ENCODE peak calls at places on chromosomes 3 and 15, in five cellular contexts. One of them, this sample, is unnamed.
A peak's percentile ranks its signal among the peaks of the same experiment; 100 is the strongest.

GRCh38 chr15:52678036-52678467 is 1.1 kb downstream of the ATOSA start:
- DNase-seq in heart right ventricle: peak; percentile 70
- DNase-seq in dorsolateral prefrontal cortex: peak; percentile 54
- DNase-seq in type B pancreatic cell: no peak
- DNase-seq in astrocyte of the spinal cord: peak; percentile 62
- DNase-seq in this sample: peak; percentile 6

GRCh38 chr15:64892850-64893403 is 18.8 kb upstream of the ANKDD1A start:
- DNase-seq in heart right ventricle: no peak
- DNase-seq in dorsolateral prefrontal cortex: no peak
- DNase-seq in type B pancreatic cell: no peak
- DNase-seq in astrocyte of the spinal cord: no peak
- DNase-seq in this sample: no peak

GRCh38 chr15:56927816-56928215 is 9.4 kb downstream of the TCF12 start:
- DNase-seq in heart right ventricle: no peak
- DNase-seq in astrocyte of the spinal cord: no peak
- DNase-seq in dorsolateral prefrontal cortex: no peak
- DNase-seq in type B pancreatic cell: no peak
- DNase-seq in this sample: no peak

GRCh38 chr3:119418091-119418512 is 45.3 kb downstream of the TMEM39A start:
- DNase-seq in dorsolateral prefrontal cortex: no peak
- DNase-seq in heart right ventricle: no peak
- DNase-seq in astrocyte of the spinal cord: no peak
- DNase-seq in type B pancreatic cell: no peak
- DNase-seq in this sample: no peak

GRCh38 chr15:82803793-82804574 is 1.9 kb downstream of the FSD2 start:
- DNase-seq in heart right ventricle: no peak
- DNase-seq in type B pancreatic cell: no peak
- DNase-seq in astrocyte of the spinal cord: no peak
- DNase-seq in dorsolateral prefrontal cortex: no peak
- DNase-seq in this sample: no peak

GRCh38 chr3:79367803-79368202 is 400.0 kb downstream of the ROBO1 start:
- DNase-seq in type B pancreatic cell: no peak
- DNase-seq in heart right ventricle: no peak
- DNase-seq in dorsolateral prefrontal cortex: no peak
- DNase-seq in astrocyte of the spinal cord: no peak
- DNase-seq in this sample: no peak

GRCh38 chr3:42071720-42072582 is 19.2 kb upstream of the TRAK1 start:
- DNase-seq in astrocyte of the spinal cord: peak; percentile 72
- DNase-seq in type B pancreatic cell: no peak
- DNase-seq in heart right ventricle: peak; percentile 79
- DNase-seq in dorsolateral prefrontal cortex: peak; percentile 74
- DNase-seq in this sample: no peak

GRCh38 chr15:82530606-82531379 is 9.5 kb downstream of the RPS17 start:
- DNase-seq in dorsolateral prefrontal cortex: no peak
- DNase-seq in heart right ventricle: peak; percentile 62
- DNase-seq in type B pancreatic cell: no peak
- DNase-seq in astrocyte of the spinal cord: peak; percentile 62
- DNase-seq in this sample: peak; percentile 78

GRCh38 chr3:130849111-130849552 is 44.8 kb upstream of the ATP2C1 start:
- DNase-seq in type B pancreatic cell: no peak
- DNase-seq in astrocyte of the spinal cord: no peak
- DNase-seq in heart right ventricle: peak; percentile 33
- DNase-seq in dorsolateral prefrontal cortex: no peak
- DNase-seq in this sample: no peak

GRCh38 chr3:109375975-109376374 is 38.6 kb upstream of the DPPA4 start:
- DNase-seq in type B pancreatic cell: no peak
- DNase-seq in heart right ventricle: no peak
- DNase-seq in dorsolateral prefrontal cortex: no peak
- DNase-seq in astrocyte of the spinal cord: no peak
- DNase-seq in this sample: no peak

GRCh38 chr3:86982883-86983282 is 8.1 kb downstream of the VGLL3 start:
- DNase-seq in type B pancreatic cell: no peak
- DNase-seq in dorsolateral prefrontal cortex: no peak
- DNase-seq in astrocyte of the spinal cord: peak; percentile 53
- DNase-seq in heart right ventricle: no peak
- DNase-seq in this sample: no peak

GRCh38 chr15:65902373-65902772 is 33.1 kb downstream of the RAB11A start:
- DNase-seq in heart right ventricle: peak; percentile 34
- DNase-seq in type B pancreatic cell: no peak
- DNase-seq in astrocyte of the spinal cord: no peak
- DNase-seq in dorsolateral prefrontal cortex: no peak
- DNase-seq in this sample: no peak

GRCh38 chr15:41971893-41972340 is 440 bp downstream of the EHD4 start:
- DNase-seq in astrocyte of the spinal cord: no peak
- DNase-seq in type B pancreatic cell: no peak
- DNase-seq in heart right ventricle: no peak
- DNase-seq in dorsolateral prefrontal cortex: no peak
- DNase-seq in this sample: peak; percentile 37

GRCh38 chr15:41969851-41970431 is 2.4 kb downstream of the EHD4 start:
- DNase-seq in type B pancreatic cell: no peak
- DNase-seq in heart right ventricle: no peak
- DNase-seq in dorsolateral prefrontal cortex: no peak
- DNase-seq in astrocyte of the spinal cord: no peak
- DNase-seq in this sample: no peak

GRCh38 chr15:41971089-41971892 is 1.1 kb downstream of the EHD4 start:
- DNase-seq in heart right ventricle: peak; percentile 73
- DNase-seq in type B pancreatic cell: no peak
- DNase-seq in astrocyte of the spinal cord: peak; percentile 73
- DNase-seq in dorsolateral prefrontal cortex: no peak
- DNase-seq in this sample: peak; percentile 31

GRCh38 chr15:41970456-41970855 is 1.9 kb downstream of the EHD4 start:
- DNase-seq in type B pancreatic cell: no peak
- DNase-seq in dorsolateral prefrontal cortex: no peak
- DNase-seq in astrocyte of the spinal cord: no peak
- DNase-seq in heart right ventricle: no peak
- DNase-seq in this sample: no peak

DNA sequence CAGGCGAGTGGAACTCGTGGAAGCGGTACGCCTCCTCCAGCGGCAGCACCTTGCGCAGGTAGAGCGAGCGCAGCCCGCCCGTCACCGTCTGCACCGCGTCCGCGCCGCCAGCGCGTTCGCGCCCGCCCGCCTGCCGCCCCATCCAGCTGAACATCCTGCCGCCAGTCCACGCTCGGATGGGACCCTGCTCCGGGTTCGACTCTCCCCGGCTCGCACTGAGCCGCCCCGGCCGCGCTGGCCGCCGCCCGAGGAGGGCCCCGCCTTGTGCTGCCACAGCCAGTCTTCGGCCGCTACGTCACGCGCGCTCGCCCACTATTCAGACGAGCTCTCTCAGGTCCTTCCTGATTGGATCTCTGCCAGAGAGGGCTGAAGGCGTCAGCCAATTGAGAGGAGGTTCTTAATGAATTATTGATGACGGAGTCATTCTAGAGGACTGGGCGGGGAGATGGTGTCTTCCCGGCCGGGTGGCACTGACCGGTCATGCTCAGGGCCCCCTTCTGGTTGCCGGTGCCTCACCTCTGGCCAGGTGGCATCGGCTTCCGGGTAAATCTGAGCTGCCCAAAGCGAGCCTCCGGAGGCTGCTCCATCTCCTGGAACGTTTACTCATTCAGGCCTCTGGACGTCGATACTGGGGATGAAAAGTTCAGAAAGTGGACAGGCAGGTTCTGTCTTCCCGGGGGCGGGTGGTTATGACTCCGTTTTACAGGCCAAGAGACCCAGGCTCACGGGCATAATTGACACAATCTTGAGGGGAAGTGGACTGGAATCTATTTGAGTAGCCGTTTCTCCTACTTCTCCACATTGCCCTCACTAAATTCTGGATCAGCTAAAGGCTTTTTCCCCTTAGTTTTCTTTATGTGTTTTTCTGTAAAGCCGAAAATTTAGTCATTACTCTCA is at the start of gene EHD4:
- DNase-seq in type B pancreatic cell: peak; percentile 96
- DNase-seq in dorsolateral prefrontal cortex: peak; percentile 98
- DNase-seq in astrocyte of the spinal cord: peak; percentile 99
- DNase-seq in heart right ventricle: peak; percentile 99
- DNase-seq in this sample: peak; percentile 89
- TF ChIP-seq CTCF in type B pancreatic cell: peak; percentile 49
- TF ChIP-seq CTCF in dorsolateral prefrontal cortex: peak; percentile 29
- TF ChIP-seq CTCF in astrocyte of the spinal cord: peak; percentile 47
- TF ChIP-seq CTCF in heart right ventricle: peak; percentile 35
- TF ChIP-seq CTCF in this sample: peak; percentile 48

DNA sequence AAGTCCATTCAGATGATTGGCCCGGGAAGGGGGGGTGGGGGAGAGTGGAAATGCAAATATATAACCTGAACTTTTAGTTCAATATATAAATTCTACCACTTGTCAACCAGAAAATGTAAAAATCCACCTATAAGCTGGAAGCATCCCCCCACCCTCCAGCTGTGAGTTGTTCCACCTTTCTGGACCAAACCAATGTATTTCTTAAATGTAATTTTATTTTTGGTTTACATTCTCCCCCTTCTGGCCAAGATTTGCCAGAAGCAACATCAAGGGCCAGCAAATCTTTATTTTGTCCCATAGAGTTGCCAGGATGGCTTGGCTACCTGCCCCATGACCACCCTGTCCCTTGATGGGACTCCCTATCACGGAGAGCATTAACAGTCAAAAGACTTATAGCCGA is 545.7 kb downstream of the TBL1XR1 start:
- DNase-seq in dorsolateral prefrontal cortex: no peak
- DNase-seq in type B pancreatic cell: no peak
- DNase-seq in astrocyte of the spinal cord: no peak
- DNase-seq in heart right ventricle: no peak
- DNase-seq in this sample: no peak
- TF ChIP-seq CTCF in dorsolateral prefrontal cortex: no peak
- TF ChIP-seq CTCF in type B pancreatic cell: no peak
- TF ChIP-seq CTCF in astrocyte of the spinal cord: no peak
- TF ChIP-seq CTCF in heart right ventricle: no peak
- TF ChIP-seq CTCF in this sample: no peak

GRCh38 chr3:64815195-64815627 is 127.4 kb upstream of the ADAMTS9 start:
- DNase-seq in astrocyte of the spinal cord: peak; percentile 4
- DNase-seq in heart right ventricle: peak; percentile 36
- DNase-seq in type B pancreatic cell: no peak
- DNase-seq in dorsolateral prefrontal cortex: no peak
- DNase-seq in this sample: no peak
- TF ChIP-seq CTCF in astrocyte of the spinal cord: no peak
- TF ChIP-seq CTCF in heart right ventricle: no peak
- TF ChIP-seq CTCF in type B pancreatic cell: no peak
- TF ChIP-seq CTCF in dorsolateral prefrontal cortex: no peak
- TF ChIP-seq CTCF in this sample: no peak

GRCh38 chr3:143040264-143040879 is 39.0 kb downstream of the U2SURP start:
- DNase-seq in dorsolateral prefrontal cortex: no peak
- DNase-seq in heart right ventricle: no peak
- DNase-seq in astrocyte of the spinal cord: peak; percentile 48
- DNase-seq in type B pancreatic cell: no peak
- DNase-seq in this sample: no peak

GRCh38 chr3:143035466-143036214 is 34.3 kb downstream of the U2SURP start:
- DNase-seq in heart right ventricle: no peak
- DNase-seq in astrocyte of the spinal cord: peak; percentile 19
- DNase-seq in dorsolateral prefrontal cortex: no peak
- DNase-seq in type B pancreatic cell: no peak
- DNase-seq in this sample: no peak

GRCh38 chr3:143041901-143042300 is 40.5 kb downstream of the U2SURP start:
- DNase-seq in heart right ventricle: no peak
- DNase-seq in astrocyte of the spinal cord: no peak
- DNase-seq in dorsolateral prefrontal cortex: no peak
- DNase-seq in type B pancreatic cell: no peak
- DNase-seq in this sample: no peak

GRCh38 chr3:143036557-143036956 is 35.2 kb downstream of the U2SURP start:
- DNase-seq in heart right ventricle: no peak
- DNase-seq in dorsolateral prefrontal cortex: no peak
- DNase-seq in type B pancreatic cell: no peak
- DNase-seq in astrocyte of the spinal cord: no peak
- DNase-seq in this sample: no peak

DNA sequence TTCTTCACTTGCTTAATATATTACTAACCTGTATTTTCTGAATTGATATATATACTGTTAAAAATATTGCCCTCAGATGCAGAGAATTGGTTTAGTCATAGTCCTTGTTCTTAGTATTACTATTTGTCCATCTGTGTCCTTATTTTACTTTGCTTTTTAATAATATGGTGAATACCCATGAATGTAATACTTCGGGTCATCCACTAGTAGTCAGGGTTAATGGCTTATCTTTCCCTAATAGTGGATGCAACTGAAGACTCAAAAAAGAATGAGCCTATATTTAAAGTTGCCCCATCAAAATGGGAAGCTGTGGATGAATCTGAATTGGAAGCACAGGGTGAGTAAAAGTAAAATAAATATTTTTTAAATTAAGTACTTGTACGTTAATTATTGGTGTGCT is 36.5 kb downstream of the U2SURP start:
- DNase-seq in astrocyte of the spinal cord: no peak
- DNase-seq in heart right ventricle: no peak
- DNase-seq in dorsolateral prefrontal cortex: no peak
- DNase-seq in type B pancreatic cell: no peak
- DNase-seq in this sample: no peak
- TF ChIP-seq CTCF in astrocyte of the spinal cord: no peak
- TF ChIP-seq CTCF in heart right ventricle: peak; percentile 5
- TF ChIP-seq CTCF in dorsolateral prefrontal cortex: no peak
- TF ChIP-seq CTCF in type B pancreatic cell: peak; percentile 50
- TF ChIP-seq CTCF in this sample: no peak

GRCh38 chr3:159825216-159825854 is 163.3 kb upstream of the IL12A start:
- DNase-seq in heart right ventricle: no peak
- DNase-seq in dorsolateral prefrontal cortex: no peak
- DNase-seq in type B pancreatic cell: no peak
- DNase-seq in astrocyte of the spinal cord: no peak
- DNase-seq in this sample: no peak

GRCh38 chr3:159830523-159831151 is 158.0 kb upstream of the IL12A start:
- DNase-seq in heart right ventricle: no peak
- DNase-seq in dorsolateral prefrontal cortex: no peak
- DNase-seq in type B pancreatic cell: no peak
- DNase-seq in astrocyte of the spinal cord: no peak
- DNase-seq in this sample: no peak

GRCh38 chr3:159829056-159829995 is 159.3 kb upstream of the IL12A start:
- DNase-seq in dorsolateral prefrontal cortex: peak; percentile 64
- DNase-seq in heart right ventricle: no peak
- DNase-seq in type B pancreatic cell: no peak
- DNase-seq in astrocyte of the spinal cord: peak; percentile 42
- DNase-seq in this sample: no peak

GRCh38 chr3:159831466-159831865 is 157.2 kb upstream of the IL12A start:
- DNase-seq in type B pancreatic cell: no peak
- DNase-seq in dorsolateral prefrontal cortex: no peak
- DNase-seq in astrocyte of the spinal cord: no peak
- DNase-seq in heart right ventricle: no peak
- DNase-seq in this sample: no peak

GRCh38 chr3:159828542-159828943 is 160.1 kb upstream of the IL12A start:
- DNase-seq in type B pancreatic cell: no peak
- DNase-seq in dorsolateral prefrontal cortex: no peak
- DNase-seq in heart right ventricle: no peak
- DNase-seq in astrocyte of the spinal cord: peak; percentile 74
- DNase-seq in this sample: no peak
- TF ChIP-seq CTCF in type B pancreatic cell: peak; percentile 80
- TF ChIP-seq CTCF in dorsolateral prefrontal cortex: peak; percentile 63
- TF ChIP-seq CTCF in heart right ventricle: peak; percentile 60
- TF ChIP-seq CTCF in astrocyte of the spinal cord: peak; percentile 41
- TF ChIP-seq CTCF in this sample: peak; percentile 73

DNA sequence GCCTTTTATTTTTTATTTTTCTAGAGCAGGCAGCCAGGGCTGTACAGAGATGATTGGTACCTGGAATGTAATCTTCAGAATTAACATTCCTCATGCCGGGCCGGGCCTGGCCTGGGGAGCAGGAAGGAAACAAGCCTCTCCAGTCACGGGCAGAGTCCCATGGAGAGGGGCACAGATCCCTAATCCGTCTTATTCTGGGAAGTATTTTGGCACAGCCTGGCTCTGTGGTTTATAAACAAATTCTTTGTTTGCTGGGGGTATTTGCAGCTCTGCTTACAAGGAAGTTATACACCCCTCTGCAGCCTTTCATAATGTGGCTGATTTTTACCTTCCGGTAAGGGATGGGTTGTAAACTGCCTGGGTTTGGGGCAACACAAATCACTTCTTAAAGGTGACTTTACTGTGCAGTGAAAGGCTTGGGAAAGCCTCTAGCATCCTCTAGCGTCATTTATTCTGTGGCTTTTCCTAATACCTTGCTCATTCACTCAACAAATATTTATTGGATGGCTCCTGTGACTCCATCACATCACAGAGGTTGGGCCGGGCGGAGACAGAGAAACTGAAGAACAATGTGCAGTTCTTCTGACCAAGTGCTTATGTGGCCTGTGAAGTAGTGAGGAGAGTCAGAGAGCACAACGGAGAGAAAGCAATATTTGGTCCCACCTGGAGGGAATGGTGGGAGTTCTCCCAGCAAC is 2.7 kb downstream of the SLC6A20 start:
- DNase-seq in astrocyte of the spinal cord: no peak
- DNase-seq in heart right ventricle: no peak
- DNase-seq in dorsolateral prefrontal cortex: no peak
- DNase-seq in type B pancreatic cell: peak; percentile 60
- DNase-seq in this sample: no peak
- TF ChIP-seq CTCF in astrocyte of the spinal cord: no peak
- TF ChIP-seq CTCF in heart right ventricle: no peak
- TF ChIP-seq CTCF in dorsolateral prefrontal cortex: no peak
- TF ChIP-seq CTCF in type B pancreatic cell: no peak
- TF ChIP-seq CTCF in this sample: no peak